ENCODE peak calls at places on chromosomes 11 and 22, in four cellular contexts. T, S, I and L are unnamed samples.

GRCh38 chr11:74929431-74930363 is 19.2 kb downstream of the XRRA1 start:
- DNase-seq in T (peak), S (peak), I (peak), L (peak)

GRCh38 chr11:125141178-125141577 is 23.4 kb upstream of the PKNOX2 start:
- DNase-seq in T (no peak), S (no peak), I (no peak), L (no peak)

GRCh38 chr11:68889948-68890446 is 13.6 kb downstream of the MRPL21 start:
- DNase-seq in T (no peak), S (no peak), I (peak), L (no peak)

GRCh38 chr22:36405671-36406070 is 17.9 kb upstream of the MYH9 start:
- DNase-seq in T (peak), S (peak), I (no peak), L (no peak)

GRCh38 chr22:26461188-26461810 is 22.3 kb downstream of the HPS4 start:
- DNase-seq in T (peak), S (no peak), I (no peak), L (peak)

GRCh38 chr22:46881373-46882118 is 119.1 kb downstream of the TBC1D22A start:
- DNase-seq in T (no peak), S (no peak), I (no peak), L (no peak)

GRCh38 chr11:17371614-17372013 is 16.8 kb downstream of the KCNJ11 start:
- DNase-seq in T (no peak), S (no peak), I (no peak), L (no peak)

GRCh38 chr11:131389582-131389981 is 19.2 kb downstream of the NTM start:
- DNase-seq in T (no peak), S (no peak), I (no peak), L (no peak)

GRCh38 chr11:86386791-86387190 is 12.1 kb downstream of the CCDC81 start:
- DNase-seq in T (no peak), S (no peak), I (no peak), L (no peak)

GRCh38 chr11:117861151-117862018 is 15.1 kb downstream of the FXYD6 start:
- DNase-seq in T (no peak), S (no peak), I (no peak), L (no peak)

GRCh38 chr22:17772249-17772962 is 1.9 kb downstream of the BID start:
- DNase-seq in T (no peak), S (no peak), I (no peak), L (no peak)

GRCh38 chr11:63239254-63239653 is 4.1 kb downstream of the SLC22A25 start:
- DNase-seq in T (no peak), S (no peak), I (no peak), L (no peak)

GRCh38 chr11:101049813-101050212 is 79.8 kb downstream of the PGR start:
- DNase-seq in T (no peak), S (no peak), I (no peak), L (no peak)

GRCh38 chr11:8247312-8247711 is 16.4 kb downstream of the LMO1 start:
- DNase-seq in T (no peak), S (peak), I (no peak), L (no peak)

GRCh38 chr11:2221024-2221423 is 49.4 kb downstream of the ASCL2 start:
- DNase-seq in T (no peak), S (no peak), I (no peak), L (no peak)

GRCh38 chr22:26757496-26757895 is 100.1 kb downstream of the MIAT start:
- DNase-seq in T (no peak), S (no peak), I (no peak), L (no peak)

GRCh38 chr11:80930038-80930437 is 1489.2 kb upstream of the TENM4 start:
- DNase-seq in T (no peak), S (no peak), I (no peak), L (no peak)

GRCh38 chr11:117950320-117950719 is 21.1 kb upstream of the TMPRSS13 start:
- DNase-seq in T (no peak), S (peak), I (no peak), L (no peak)